ENCODE peak calls at places on chromosomes 13 and 19, in four cellular contexts. One of them, this sample, is unnamed.
A peak's percentile ranks its signal among the peaks of the same experiment; 100 is the strongest.

GRCh38 chr13:85828094-85828684 is 29.0 kb upstream of the SLITRK6 start:
- DNase-seq in naive thymus-derived CD4-positive, alpha-beta T cell: no peak
- DNase-seq in fibroblast of the conjunctiva: peak; percentile 10
- DNase-seq in left cardiac atrium: no peak
- DNase-seq in this sample: no peak

GRCh38 chr13:48066310-48066989 is 28.5 kb downstream of the MED4 start:
- DNase-seq in left cardiac atrium: no peak
- DNase-seq in fibroblast of the conjunctiva: peak; percentile 10
- DNase-seq in naive thymus-derived CD4-positive, alpha-beta T cell: no peak
- DNase-seq in this sample: no peak

GRCh38 chr13:113160983-113161382 is 2.5 kb downstream of the PROZ start:
- DNase-seq in naive thymus-derived CD4-positive, alpha-beta T cell: no peak
- DNase-seq in fibroblast of the conjunctiva: no peak
- DNase-seq in left cardiac atrium: no peak
- DNase-seq in this sample: no peak

GRCh38 chr13:27034678-27035111 is 136.9 kb downstream of the USP12 start:
- DNase-seq in left cardiac atrium: no peak
- DNase-seq in naive thymus-derived CD4-positive, alpha-beta T cell: no peak
- DNase-seq in fibroblast of the conjunctiva: no peak
- DNase-seq in this sample: no peak

GRCh38 chr13:76812206-76812882 is 73.9 kb downstream of the KCTD12 start:
- DNase-seq in left cardiac atrium: peak; percentile 50
- DNase-seq in naive thymus-derived CD4-positive, alpha-beta T cell: no peak
- DNase-seq in fibroblast of the conjunctiva: peak; percentile 79
- DNase-seq in this sample: no peak

GRCh38 chr19:7506385-7507328 is 9.2 kb upstream of the ZNF358 start:
- DNase-seq in naive thymus-derived CD4-positive, alpha-beta T cell: no peak
- DNase-seq in left cardiac atrium: peak; percentile 88
- DNase-seq in fibroblast of the conjunctiva: peak; percentile 63
- DNase-seq in this sample: no peak

GRCh38 chr13:40388617-40389016 is 277.8 kb downstream of the FOXO1 start:
- DNase-seq in left cardiac atrium: peak; percentile 26
- DNase-seq in naive thymus-derived CD4-positive, alpha-beta T cell: peak; percentile 82
- DNase-seq in fibroblast of the conjunctiva: no peak
- DNase-seq in this sample: peak; percentile 85

GRCh38 chr19:48480476-48481190 is 11.5 kb downstream of the CYTH2 start:
- DNase-seq in naive thymus-derived CD4-positive, alpha-beta T cell: peak; percentile 55
- DNase-seq in left cardiac atrium: peak; percentile 68
- DNase-seq in fibroblast of the conjunctiva: no peak
- DNase-seq in this sample: peak; percentile 58

GRCh38 chr13:72072223-72072622 is 205.2 kb upstream of the DACH1 start:
- DNase-seq in naive thymus-derived CD4-positive, alpha-beta T cell: no peak
- DNase-seq in fibroblast of the conjunctiva: no peak
- DNase-seq in left cardiac atrium: no peak
- DNase-seq in this sample: no peak

GRCh38 chr19:1857648-1858326 is 5.6 kb downstream of the KLF16 start:
- DNase-seq in fibroblast of the conjunctiva: no peak
- DNase-seq in naive thymus-derived CD4-positive, alpha-beta T cell: no peak
- DNase-seq in left cardiac atrium: no peak
- DNase-seq in this sample: no peak

GRCh38 chr19:6172074-6172863 is 36.8 kb downstream of the ACSBG2 start:
- DNase-seq in naive thymus-derived CD4-positive, alpha-beta T cell: no peak
- DNase-seq in fibroblast of the conjunctiva: no peak
- DNase-seq in left cardiac atrium: no peak
- DNase-seq in this sample: no peak

GRCh38 chr19:37691881-37692504 is 27.6 kb downstream of the ZNF607 start:
- DNase-seq in left cardiac atrium: peak; percentile 93
- DNase-seq in fibroblast of the conjunctiva: peak; percentile 85
- DNase-seq in naive thymus-derived CD4-positive, alpha-beta T cell: peak; percentile 70
- DNase-seq in this sample: peak; percentile 81

GRCh38 chr19:13843104-13843921 is 33.6 kb upstream of the NANOS3 start:
- DNase-seq in naive thymus-derived CD4-positive, alpha-beta T cell: peak; percentile 9
- DNase-seq in left cardiac atrium: peak; percentile 81
- DNase-seq in fibroblast of the conjunctiva: no peak
- DNase-seq in this sample: no peak

GRCh38 chr19:56076413-56076998 is 44.6 kb downstream of the ZNF787 start:
- DNase-seq in left cardiac atrium: no peak
- DNase-seq in naive thymus-derived CD4-positive, alpha-beta T cell: no peak
- DNase-seq in fibroblast of the conjunctiva: peak; percentile 32
- DNase-seq in this sample: peak; percentile 1

GRCh38 chr13:28316129-28316528 is 177.8 kb downstream of the PAN3 start:
- DNase-seq in naive thymus-derived CD4-positive, alpha-beta T cell: no peak
- DNase-seq in fibroblast of the conjunctiva: no peak
- DNase-seq in left cardiac atrium: no peak
- DNase-seq in this sample: no peak

GRCh38 chr13:32354040-32354439 is 38.7 kb downstream of the BRCA2 start:
- DNase-seq in fibroblast of the conjunctiva: no peak
- DNase-seq in naive thymus-derived CD4-positive, alpha-beta T cell: no peak
- DNase-seq in left cardiac atrium: no peak
- DNase-seq in this sample: no peak

This sample was measured in stimulated activated naive CD4-positive, alpha-beta T cell.